ENCODE peak calls at places on chromosomes 16 and 17, in ten cellular contexts. L, C, I, E, P, Q, S, A, M and K are unnamed samples.

GRCh38 chr16:31439519-31439918 is 3.1 kb downstream of the ZNF843 start:
- DNase-seq in L (no peak), C (no peak), I (no peak), E (no peak), P (no peak), Q (no peak), S (no peak), A (no peak), M (peak), K (no peak)

GRCh38 chr17:81512984-81513668 is 527 bp upstream of the ACTG1 start:
- DNase-seq in L (no peak), C (peak), I (peak), E (no peak), P (no peak), Q (no peak), S (peak), A (peak), M (peak), K (peak)

GRCh38 chr17:80912451-80912850 is 79.2 kb upstream of the CHMP6 start:
- DNase-seq in L (no peak), C (no peak), I (no peak), E (no peak), P (no peak), Q (no peak), S (no peak), A (no peak), M (no peak), K (no peak)

GRCh38 chr17:28901866-28902818 is 737 bp downstream of the DHRS13 start:
- DNase-seq in L (no peak), C (peak), I (peak), E (no peak), P (no peak), Q (peak), S (peak), A (no peak), M (no peak), K (no peak)

GRCh38 chr16:79612207-79612606 is 11.7 kb upstream of the MAF start:
- DNase-seq in L (no peak), C (no peak), I (no peak), E (no peak), P (no peak), Q (no peak), S (no peak), A (no peak), M (no peak), K (no peak)

GRCh38 chr17:18964550-18964949 is 12.6 kb downstream of the SLC5A10 start:
- DNase-seq in L (no peak), C (no peak), I (no peak), E (no peak), P (no peak), Q (no peak), S (no peak), A (no peak), M (no peak), K (no peak)

GRCh38 chr17:79801156-79802038 is 4.5 kb upstream of the CBX8 start:
- DNase-seq in L (no peak), C (peak), I (no peak), E (no peak), P (no peak), Q (no peak), S (no peak), A (no peak), M (no peak), K (no peak)

GRCh38 chr16:86391987-86392386 is 118.3 kb upstream of the FOXF1 start:
- DNase-seq in L (no peak), C (no peak), I (no peak), E (no peak), P (no peak), Q (no peak), S (no peak), A (no peak), M (no peak), K (no peak)

GRCh38 chr16:89338863-89339262 is 121.4 kb downstream of the ZNF778 start:
- DNase-seq in L (no peak), C (no peak), I (no peak), E (no peak), P (no peak), Q (no peak), S (no peak), A (no peak), M (no peak), K (no peak)

GRCh38 chr16:82091225-82091624 is 56.2 kb downstream of the HSD17B2 start:
- DNase-seq in L (no peak), C (no peak), I (no peak), E (no peak), P (no peak), Q (no peak), S (no peak), A (no peak), M (no peak), K (no peak)

GRCh38 chr16:86521236-86522197 is 11.2 kb downstream of the FOXF1 start:
- DNase-seq in L (no peak), C (no peak), I (no peak), E (no peak), P (no peak), Q (no peak), S (no peak), A (no peak), M (no peak), K (no peak)

GRCh38 chr16:54213322-54213721 is 73.3 kb downstream of the IRX3 start:
- DNase-seq in L (no peak), C (no peak), I (no peak), E (no peak), P (no peak), Q (no peak), S (no peak), A (no peak), M (no peak), K (no peak)

GRCh38 chr17:29760771-29761682 is 138.3 kb upstream of the CORO6 start:
- DNase-seq in L (no peak), C (no peak), I (peak), E (peak), P (peak), Q (peak), S (no peak), A (peak), M (peak), K (peak)

GRCh38 chr17:7011942-7012254 is 526 bp upstream of the RNASEK start:
- DNase-seq in L (no peak), C (no peak), I (no peak), E (no peak), P (no peak), Q (no peak), S (no peak), A (no peak), M (no peak), K (no peak)

GRCh38 chr17:16199093-16199492 is 16.2 kb downstream of the NCOR1 start:
- DNase-seq in L (no peak), C (no peak), I (no peak), E (no peak), P (no peak), Q (no peak), S (no peak), A (no peak), M (no peak), K (no peak)